ENCODE peak calls at places on chromosomes 7 and 10, in eight cellular contexts. One of them, this sample, is unnamed.
A peak's percentile ranks its signal among the peaks of the same experiment; 100 is the strongest.

GRCh38 chr10:113780681-113781250 is 29.3 kb downstream of the PLEKHS1 start:
- DNase-seq in spleen: no peak
- DNase-seq in A549: no peak
- DNase-seq in gastrocnemius medialis: no peak
- DNase-seq in heart left ventricle: no peak
- DNase-seq in sigmoid colon: no peak
- DNase-seq in adrenal gland: no peak
- DNase-seq in prostate gland: no peak
- DNase-seq in this sample: no peak

GRCh38 chr7:68146970-68147369 is 1150.3 kb downstream of the TYW1 start:
- DNase-seq in spleen: no peak
- DNase-seq in A549: no peak
- DNase-seq in gastrocnemius medialis: no peak
- DNase-seq in heart left ventricle: no peak
- DNase-seq in sigmoid colon: no peak
- DNase-seq in adrenal gland: no peak
- DNase-seq in prostate gland: no peak
- DNase-seq in this sample: no peak

GRCh38 chr10:29895436-29895835 is 163.9 kb downstream of the JCAD start:
- DNase-seq in spleen: no peak
- DNase-seq in A549: no peak
- DNase-seq in gastrocnemius medialis: peak; percentile 22
- DNase-seq in heart left ventricle: peak; percentile 83
- DNase-seq in sigmoid colon: peak; percentile 79
- DNase-seq in adrenal gland: peak; percentile 59
- DNase-seq in prostate gland: no peak
- DNase-seq in this sample: peak; percentile 80

GRCh38 chr7:29421010-29421956 is 142.4 kb upstream of the PRR15 start:
- DNase-seq in spleen: no peak
- DNase-seq in A549: no peak
- DNase-seq in gastrocnemius medialis: no peak
- DNase-seq in heart left ventricle: no peak
- DNase-seq in sigmoid colon: no peak
- DNase-seq in adrenal gland: no peak
- DNase-seq in prostate gland: no peak
- DNase-seq in this sample: no peak

GRCh38 chr10:72574636-72575035 is 51.2 kb downstream of the MICU1 start:
- DNase-seq in spleen: no peak
- DNase-seq in A549: no peak
- DNase-seq in gastrocnemius medialis: no peak
- DNase-seq in heart left ventricle: no peak
- DNase-seq in sigmoid colon: no peak
- DNase-seq in adrenal gland: no peak
- DNase-seq in prostate gland: no peak
- DNase-seq in this sample: no peak

GRCh38 chr10:2077231-2077630 is 339.9 kb upstream of the ADARB2 start:
- DNase-seq in spleen: no peak
- DNase-seq in A549: no peak
- DNase-seq in gastrocnemius medialis: no peak
- DNase-seq in heart left ventricle: no peak
- DNase-seq in sigmoid colon: no peak
- DNase-seq in adrenal gland: no peak
- DNase-seq in prostate gland: no peak
- DNase-seq in this sample: no peak

GRCh38 chr7:91537260-91538152 is 273.3 kb downstream of the FZD1 start:
- DNase-seq in spleen: no peak
- DNase-seq in A549: no peak
- DNase-seq in gastrocnemius medialis: no peak
- DNase-seq in heart left ventricle: no peak
- DNase-seq in sigmoid colon: no peak
- DNase-seq in adrenal gland: no peak
- DNase-seq in prostate gland: no peak
- DNase-seq in this sample: no peak

GRCh38 chr10:25017247-25017590 is 807 bp downstream of the THNSL1 start:
- DNase-seq in spleen: no peak
- DNase-seq in A549: no peak
- DNase-seq in gastrocnemius medialis: no peak
- DNase-seq in heart left ventricle: no peak
- DNase-seq in sigmoid colon: no peak
- DNase-seq in adrenal gland: peak; percentile 26
- DNase-seq in prostate gland: peak; percentile 10
- DNase-seq in this sample: no peak

GRCh38 chr7:115585015-115585655 is 445.4 kb downstream of the TFEC start:
- DNase-seq in spleen: no peak
- DNase-seq in A549: peak; percentile 15
- DNase-seq in gastrocnemius medialis: no peak
- DNase-seq in heart left ventricle: no peak
- DNase-seq in sigmoid colon: no peak
- DNase-seq in adrenal gland: no peak
- DNase-seq in prostate gland: no peak
- DNase-seq in this sample: no peak

GRCh38 chr10:58896229-58896628 is 280.2 kb upstream of the PHYHIPL start:
- DNase-seq in spleen: no peak
- DNase-seq in A549: no peak
- DNase-seq in gastrocnemius medialis: no peak
- DNase-seq in heart left ventricle: no peak
- DNase-seq in sigmoid colon: no peak
- DNase-seq in adrenal gland: no peak
- DNase-seq in prostate gland: no peak
- DNase-seq in this sample: no peak

GRCh38 chr7:51035696-51036095 is 253.0 kb upstream of the GRB10 start:
- DNase-seq in spleen: no peak
- DNase-seq in A549: no peak
- DNase-seq in gastrocnemius medialis: no peak
- DNase-seq in heart left ventricle: no peak
- DNase-seq in sigmoid colon: no peak
- DNase-seq in adrenal gland: no peak
- DNase-seq in prostate gland: no peak
- DNase-seq in this sample: no peak

GRCh38 chr7:157910446-157910845 is 573.6 kb downstream of the DNAJB6 start:
- DNase-seq in spleen: no peak
- DNase-seq in A549: no peak
- DNase-seq in gastrocnemius medialis: no peak
- DNase-seq in heart left ventricle: no peak
- DNase-seq in sigmoid colon: no peak
- DNase-seq in adrenal gland: no peak
- DNase-seq in prostate gland: no peak
- DNase-seq in this sample: no peak

GRCh38 chr10:105950410-105950809 is 1214.1 kb downstream of the SORCS1 start:
- DNase-seq in spleen: no peak
- DNase-seq in A549: peak; percentile 44
- DNase-seq in gastrocnemius medialis: no peak
- DNase-seq in heart left ventricle: no peak
- DNase-seq in sigmoid colon: peak; percentile 68
- DNase-seq in adrenal gland: peak; percentile 62
- DNase-seq in prostate gland: peak; percentile 6
- DNase-seq in this sample: no peak

GRCh38 chr7:155830961-155831806 is 18.9 kb upstream of the SHH start:
- DNase-seq in spleen: peak; percentile 65
- DNase-seq in A549: no peak
- DNase-seq in gastrocnemius medialis: no peak
- DNase-seq in heart left ventricle: no peak
- DNase-seq in sigmoid colon: no peak
- DNase-seq in adrenal gland: no peak
- DNase-seq in prostate gland: no peak
- DNase-seq in this sample: no peak

GRCh38 chr10:103660364-103661197 is 167.1 kb downstream of the NEURL1 start:
- DNase-seq in spleen: peak; percentile 88
- DNase-seq in A549: no peak
- DNase-seq in gastrocnemius medialis: no peak
- DNase-seq in heart left ventricle: peak; percentile 61
- DNase-seq in sigmoid colon: peak; percentile 78
- DNase-seq in adrenal gland: peak; percentile 53
- DNase-seq in prostate gland: peak; percentile 26
- DNase-seq in this sample: no peak

GRCh38 chr10:103663802-103664201 is 170.3 kb downstream of the NEURL1 start:
- DNase-seq in spleen: no peak
- DNase-seq in A549: no peak
- DNase-seq in gastrocnemius medialis: peak; percentile 79
- DNase-seq in heart left ventricle: peak; percentile 82
- DNase-seq in sigmoid colon: peak; percentile 89
- DNase-seq in adrenal gland: no peak
- DNase-seq in prostate gland: peak; percentile 63
- DNase-seq in this sample: no peak

GRCh38 chr10:103659674-103660363 is 166.3 kb downstream of the NEURL1 start:
- DNase-seq in spleen: peak; percentile 86
- DNase-seq in A549: no peak
- DNase-seq in gastrocnemius medialis: peak; percentile 55
- DNase-seq in heart left ventricle: peak; percentile 77
- DNase-seq in sigmoid colon: peak; percentile 92
- DNase-seq in adrenal gland: peak; percentile 84
- DNase-seq in prostate gland: peak; percentile 77
- DNase-seq in this sample: no peak

GRCh38 chr10:103661951-103662405 is 168.5 kb downstream of the NEURL1 start:
- DNase-seq in spleen: no peak
- DNase-seq in A549: no peak
- DNase-seq in gastrocnemius medialis: no peak
- DNase-seq in heart left ventricle: no peak
- DNase-seq in sigmoid colon: no peak
- DNase-seq in adrenal gland: no peak
- DNase-seq in prostate gland: no peak
- DNase-seq in this sample: no peak

DNA sequence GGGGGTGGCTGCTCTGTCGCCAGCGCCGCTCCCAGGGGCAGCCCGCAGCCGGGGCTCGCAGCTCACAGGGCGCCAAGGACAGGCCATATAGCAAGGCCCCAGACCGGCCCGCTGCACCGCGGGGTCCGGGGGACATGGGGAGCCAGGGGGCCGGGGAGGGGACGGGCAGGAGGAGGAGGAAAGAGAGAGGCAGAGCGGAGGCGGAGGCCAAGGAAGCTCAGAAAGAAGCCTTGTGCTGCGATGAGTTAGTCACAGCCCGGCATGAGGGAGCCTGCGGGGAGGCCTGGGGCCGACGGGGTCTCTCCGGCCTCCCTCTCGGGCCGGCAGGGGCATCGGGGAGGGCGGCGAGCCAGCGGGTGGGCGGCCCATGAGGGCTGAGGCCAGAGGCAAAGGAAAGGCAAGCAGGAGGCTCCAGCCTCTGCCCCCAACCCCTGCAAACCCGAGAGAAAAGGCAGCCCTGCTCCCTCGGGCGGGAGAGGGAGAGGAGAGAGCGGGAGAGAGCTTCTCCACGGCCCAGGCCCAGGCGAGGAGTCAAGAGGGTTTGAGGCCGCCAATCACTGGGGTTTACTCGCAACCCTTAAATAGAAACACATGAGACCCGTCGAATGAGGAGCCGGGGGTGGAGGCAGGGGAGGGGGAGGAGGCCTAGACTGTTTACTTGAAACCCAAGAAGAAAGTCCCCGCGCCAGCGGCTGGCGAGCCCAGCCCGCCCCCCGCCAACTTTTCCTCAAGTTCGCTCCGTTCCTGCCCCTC is 167.9 kb downstream of the NEURL1 start:
- DNase-seq in spleen: peak; percentile 87
- DNase-seq in A549: no peak
- DNase-seq in gastrocnemius medialis: peak; percentile 94
- DNase-seq in heart left ventricle: peak; percentile 87
- DNase-seq in sigmoid colon: peak; percentile 98
- DNase-seq in adrenal gland: peak; percentile 87
- DNase-seq in prostate gland: peak; percentile 83
- DNase-seq in this sample: peak; percentile 95
- TF ChIP-seq POLR2A in spleen: no peak
- TF ChIP-seq POLR2A in A549: no peak
- TF ChIP-seq POLR2A in gastrocnemius medialis: peak; percentile 95
- TF ChIP-seq POLR2A in heart left ventricle: no peak
- TF ChIP-seq POLR2A in sigmoid colon: peak; percentile 91
- TF ChIP-seq POLR2A in adrenal gland: peak; percentile 60
- TF ChIP-seq POLR2A in prostate gland: peak; percentile 68
- TF ChIP-seq POLR2A in this sample: peak; percentile 91

GRCh38 chr7:77295549-77295948 is 95.9 kb upstream of the FGL2 start:
- DNase-seq in spleen: no peak
- DNase-seq in A549: no peak
- DNase-seq in gastrocnemius medialis: no peak
- DNase-seq in heart left ventricle: no peak
- DNase-seq in sigmoid colon: no peak
- DNase-seq in adrenal gland: no peak
- DNase-seq in prostate gland: no peak
- DNase-seq in this sample: no peak

GRCh38 chr7:77288676-77289320 is 89.2 kb upstream of the FGL2 start:
- DNase-seq in spleen: no peak
- DNase-seq in A549: no peak
- DNase-seq in gastrocnemius medialis: no peak
- DNase-seq in heart left ventricle: no peak
- DNase-seq in sigmoid colon: no peak
- DNase-seq in adrenal gland: no peak
- DNase-seq in prostate gland: no peak
- DNase-seq in this sample: no peak

GRCh38 chr7:77289387-77289786 is 89.8 kb upstream of the FGL2 start:
- DNase-seq in spleen: no peak
- DNase-seq in A549: no peak
- DNase-seq in gastrocnemius medialis: no peak
- DNase-seq in heart left ventricle: no peak
- DNase-seq in sigmoid colon: no peak
- DNase-seq in adrenal gland: no peak
- DNase-seq in prostate gland: no peak
- DNase-seq in this sample: no peak

GRCh38 chr7:77290425-77290824 is 90.8 kb upstream of the FGL2 start:
- DNase-seq in spleen: no peak
- DNase-seq in A549: no peak
- DNase-seq in gastrocnemius medialis: no peak
- DNase-seq in heart left ventricle: no peak
- DNase-seq in sigmoid colon: no peak
- DNase-seq in adrenal gland: no peak
- DNase-seq in prostate gland: no peak
- DNase-seq in this sample: no peak

DNA sequence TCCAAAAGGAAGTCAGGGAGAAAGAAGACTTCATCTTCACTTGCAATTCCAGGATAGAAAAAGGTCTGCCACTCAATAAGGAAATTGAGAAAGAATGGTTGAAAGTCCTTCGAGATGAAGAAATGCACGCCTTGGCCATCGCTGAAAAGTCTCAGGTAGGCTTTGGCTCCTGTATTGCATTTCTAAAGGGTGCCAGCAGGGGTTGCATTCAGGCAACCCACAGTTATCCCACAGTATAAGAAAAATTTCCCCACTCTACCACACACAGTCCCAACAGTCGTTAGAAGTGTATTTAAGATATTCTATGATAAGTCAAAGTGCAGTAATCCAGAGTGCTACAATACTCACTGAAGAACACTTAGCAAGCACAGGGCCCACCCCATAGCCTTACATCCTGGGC is 93.4 kb upstream of the FGL2 start:
- DNase-seq in spleen: no peak
- DNase-seq in A549: no peak
- DNase-seq in gastrocnemius medialis: no peak
- DNase-seq in heart left ventricle: no peak
- DNase-seq in sigmoid colon: no peak
- DNase-seq in adrenal gland: no peak
- DNase-seq in prostate gland: no peak
- DNase-seq in this sample: no peak
- H3K9me3 ChIP-seq in spleen: peaks cover 19% of the 10 kb centered on the region
- H3K9me3 ChIP-seq in A549: peaks cover 5% of the 10 kb centered on the region
- H3K9me3 ChIP-seq in gastrocnemius medialis: no peaks in the 10 kb centered on the region
- H3K9me3 ChIP-seq in heart left ventricle: peaks cover 18% of the 10 kb centered on the region
- H3K9me3 ChIP-seq in sigmoid colon: no peaks in the 10 kb centered on the region
- H3K9me3 ChIP-seq in adrenal gland: no peaks in the 10 kb centered on the region
- H3K9me3 ChIP-seq in prostate gland: no peaks in the 10 kb centered on the region
- H3K9me3 ChIP-seq in this sample: peaks cover 5% of the 10 kb centered on the region

GRCh38 chr7:6614941-6615737 is at the start of gene ZNF853:
- DNase-seq in spleen: peak; percentile 81
- DNase-seq in A549: no peak
- DNase-seq in gastrocnemius medialis: no peak
- DNase-seq in heart left ventricle: no peak
- DNase-seq in sigmoid colon: no peak
- DNase-seq in adrenal gland: no peak
- DNase-seq in prostate gland: no peak
- DNase-seq in this sample: no peak
- H3K4me3 ChIP-seq in spleen: peak within 1 kb of the TSS; percentile 67
- H3K4me3 ChIP-seq in A549: peak within 1 kb of the TSS; percentile 64
- H3K4me3 ChIP-seq in gastrocnemius medialis: peak within 1 kb of the TSS; percentile 77
- H3K4me3 ChIP-seq in heart left ventricle: peak within 1 kb of the TSS; percentile 89
- H3K4me3 ChIP-seq in sigmoid colon: peak within 1 kb of the TSS; percentile 83
- H3K4me3 ChIP-seq in adrenal gland: peak within 1 kb of the TSS; percentile 16
- H3K4me3 ChIP-seq in prostate gland: peak within 1 kb of the TSS; percentile 57
- H3K4me3 ChIP-seq in this sample: peak within 1 kb of the TSS; percentile 78

GRCh38 chr7:114175140-114175539 is 239.5 kb upstream of the FOXP2 start:
- DNase-seq in spleen: no peak
- DNase-seq in A549: no peak
- DNase-seq in gastrocnemius medialis: no peak
- DNase-seq in heart left ventricle: no peak
- DNase-seq in sigmoid colon: no peak
- DNase-seq in adrenal gland: no peak
- DNase-seq in prostate gland: no peak
- DNase-seq in this sample: no peak
- TF ChIP-seq POLR2A in spleen: no peak
- TF ChIP-seq POLR2A in A549: no peak
- TF ChIP-seq POLR2A in gastrocnemius medialis: no peak
- TF ChIP-seq POLR2A in heart left ventricle: no peak
- TF ChIP-seq POLR2A in sigmoid colon: no peak
- TF ChIP-seq POLR2A in adrenal gland: no peak
- TF ChIP-seq POLR2A in prostate gland: no peak
- TF ChIP-seq POLR2A in this sample: no peak